ENCODE peak calls at places on chromosomes 1 and 21, in six cellular contexts. V is ovary, S is heart left ventricle, Q is tibial artery, R is left lung, U is MM.1S. I is an unnamed sample.

GRCh38 chr21:43355925-43356289 is 71.0 kb downstream of the SIK1 start:
- DNase-seq in V (no peak), Q (no peak), U (no peak), R (no peak), S (no peak), I (no peak)

GRCh38 chr1:35947547-35947946 is 16.6 kb downstream of the AGO3 start:
- DNase-seq in U (no peak), S (no peak), Q (no peak), V (no peak), R (no peak), I (no peak)

GRCh38 chr1:154784924-154785531 is 85.1 kb downstream of the KCNN3 start:
- DNase-seq in V (no peak), U (peak), R (no peak), S (no peak), Q (no peak), I (no peak)

GRCh38 chr1:80358141-80358540 is 1351.6 kb upstream of the ADGRL4 start:
- DNase-seq in R (no peak), S (no peak), Q (no peak), U (no peak), V (no peak), I (peak)

GRCh38 chr1:86868477-86868876 is 45.4 kb downstream of the SELENOF start:
- DNase-seq in S (no peak), V (no peak), U (no peak), R (no peak), Q (no peak), I (no peak)

GRCh38 chr1:56925193-56925592 is 40.6 kb downstream of the C8B start:
- DNase-seq in S (no peak), U (no peak), R (no peak), V (no peak), Q (no peak), I (no peak)

GRCh38 chr1:100358210-100358609 is 5.9 kb downstream of the CDC14A start:
- DNase-seq in S (no peak), U (no peak), V (no peak), Q (no peak), R (no peak), I (no peak)

GRCh38 chr1:109815809-109816791 is 52.4 kb upstream of the EPS8L3 start:
- DNase-seq in R (no peak), U (peak), Q (peak), V (no peak), S (no peak), I (no peak)

GRCh38 chr1:12621346-12622320 is 3.6 kb upstream of the DHRS3 start:
- DNase-seq in R (no peak), V (peak), S (no peak), Q (peak), U (no peak), I (no peak)

GRCh38 chr1:12344611-12345299 is 114.9 kb downstream of the VPS13D start:
- DNase-seq in U (no peak), Q (peak), V (no peak), S (no peak), R (peak), I (no peak)

GRCh38 chr1:25837253-25837875 is 17.6 kb downstream of the MTFR1L start:
- DNase-seq in U (no peak), Q (no peak), S (no peak), R (no peak), V (no peak), I (no peak)

GRCh38 chr21:34029724-34030528 is 43.5 kb upstream of the MRPS6 start:
- DNase-seq in U (peak), S (no peak), R (no peak), Q (no peak), V (peak), I (no peak)

GRCh38 chr1:205270764-205271163 is 43.0 kb downstream of the TMCC2 start:
- DNase-seq in Q (no peak), R (no peak), V (no peak), S (no peak), U (no peak), I (no peak)

GRCh38 chr1:98103617-98104284 is 182.9 kb upstream of the DPYD start:
- DNase-seq in S (no peak), R (no peak), Q (no peak), V (no peak), U (no peak), I (no peak)

GRCh38 chr1:115781343-115781742 is 12.8 kb upstream of the CASQ2 start:
- DNase-seq in Q (no peak), S (no peak), U (no peak), V (no peak), R (no peak), I (no peak)

GRCh38 chr1:184388671-184389292 is 2.0 kb downstream of the C1orf21 start:
- DNase-seq in V (no peak), Q (no peak), R (no peak), S (no peak), U (no peak), I (no peak)

GRCh38 chr1:88503656-88504055 is 180.4 kb upstream of the PKN2 start:
- DNase-seq in U (no peak), Q (no peak), V (no peak), R (no peak), S (no peak), I (no peak)

GRCh38 chr1:40866408-40866788 is 4.2 kb upstream of the CITED4 start:
- DNase-seq in U (no peak), S (no peak), R (no peak), V (no peak), Q (no peak), I (no peak)

GRCh38 chr1:151710187-151710586 is 6.4 kb downstream of the CELF3 start:
- DNase-seq in Q (no peak), R (no peak), U (no peak), S (no peak), V (no peak), I (no peak)

GRCh38 chr1:206649261-206649660 is 13.9 kb downstream of the DYRK3 start:
- DNase-seq in V (no peak), S (no peak), Q (no peak), R (no peak), U (no peak), I (no peak)

GRCh38 chr1:220803401-220804201 is 16.9 kb downstream of the MTARC1 start:
- DNase-seq in U (peak), R (no peak), V (no peak), S (no peak), Q (no peak), I (no peak)

GRCh38 chr1:12405325-12406217 is 175.7 kb downstream of the VPS13D start:
- DNase-seq in Q (peak), U (no peak), S (no peak), V (no peak), R (peak), I (no peak)

GRCh38 chr1:40341509-40342380 is 24.7 kb upstream of the COL9A2 start:
- DNase-seq in R (no peak), S (no peak), V (no peak), Q (no peak), U (no peak), I (no peak)

GRCh38 chr1:229624906-229625871 is 733 bp downstream of the TAF5L start:
- DNase-seq in U (peak), V (peak), R (peak), Q (peak), S (peak), I (no peak)

GRCh38 chr21:44067011-44067839 is 40.0 kb upstream of the PWP2 start:
- DNase-seq in R (no peak), S (no peak), U (no peak), Q (no peak), V (no peak), I (no peak)

GRCh38 chr1:247530785-247531184 is 5.5 kb downstream of the OR2C3 start:
- DNase-seq in S (peak), U (no peak), R (no peak), Q (no peak), V (no peak), I (no peak)

GRCh38 chr21:27476696-27477095 is 509.8 kb upstream of the ADAMTS5 start:
- DNase-seq in V (no peak), S (no peak), R (no peak), Q (no peak), U (no peak), I (no peak)

GRCh38 chr1:162373541-162374375 is 2.9 kb downstream of the SPATA46 start:
- DNase-seq in S (no peak), Q (no peak), U (no peak), V (no peak), R (peak), I (no peak)

GRCh38 chr1:67647036-67647798 is 37.8 kb upstream of the GADD45A start:
- DNase-seq in Q (no peak), U (no peak), S (no peak), V (no peak), R (no peak), I (no peak)

GRCh38 chr1:183632087-183632486 is 3.5 kb downstream of the ARPC5 start:
- DNase-seq in U (no peak), Q (no peak), S (no peak), V (no peak), R (no peak), I (no peak)

GRCh38 chr1:45206808-45207624 is 611 bp upstream of the ZSWIM5 start:
- DNase-seq in R (no peak), Q (no peak), V (no peak), U (no peak), S (no peak), I (no peak)

GRCh38 chr1:182257369-182258063 is 134.1 kb downstream of the GLUL start:
- DNase-seq in R (no peak), Q (no peak), S (no peak), U (no peak), V (no peak), I (no peak)

GRCh38 chr1:100440075-100440809 is 87.9 kb downstream of the CDC14A start:
- DNase-seq in U (peak), S (no peak), V (no peak), R (no peak), Q (no peak), I (no peak)

GRCh38 chr1:52057876-52058275 is 1.8 kb downstream of the BTF3L4 start:
- DNase-seq in V (no peak), S (no peak), R (no peak), Q (no peak), U (no peak), I (no peak)

GRCh38 chr21:34020005-34020847 is 53.2 kb upstream of the MRPS6 start:
- DNase-seq in Q (no peak), V (no peak), R (no peak), S (no peak), U (peak), I (no peak)

GRCh38 chr1:109641341-109641740 is 14.6 kb upstream of the GSTM4 start:
- DNase-seq in R (no peak), V (no peak), Q (no peak), S (no peak), U (no peak), I (no peak)

GRCh38 chr1:2462819-2463218 is 13.3 kb upstream of the PLCH2 start:
- DNase-seq in R (no peak), S (no peak), U (no peak), V (no peak), Q (no peak), I (no peak)

GRCh38 chr1:2460203-2460602 is 15.9 kb upstream of the PLCH2 start:
- DNase-seq in R (no peak), S (no peak), Q (no peak), U (no peak), V (no peak), I (no peak)

GRCh38 chr1:2457444-2457843 is 18.6 kb upstream of the PLCH2 start:
- DNase-seq in Q (no peak), V (no peak), U (no peak), R (no peak), S (no peak), I (no peak)

GRCh38 chr1:2460996-2461751 is 14.9 kb upstream of the PLCH2 start:
- DNase-seq in S (no peak), V (no peak), Q (no peak), R (no peak), U (no peak), I (no peak)

GRCh38 chr1:2459757-2460156 is 16.3 kb upstream of the PLCH2 start:
- DNase-seq in S (no peak), R (no peak), U (no peak), V (no peak), Q (no peak), I (no peak)
- TF ChIP-seq CTCF in S (peak), R (no peak), U (no peak), V (no peak), Q (peak), I (peak)

GRCh38 chr21:37460196-37460595 is 93.6 kb downstream of the DYRK1A start:
- DNase-seq in Q (no peak), R (no peak), S (no peak), U (no peak), V (no peak), I (no peak)
- TF ChIP-seq CTCF in Q (no peak), R (no peak), S (no peak), U (no peak), V (no peak), I (peak)

DNA sequence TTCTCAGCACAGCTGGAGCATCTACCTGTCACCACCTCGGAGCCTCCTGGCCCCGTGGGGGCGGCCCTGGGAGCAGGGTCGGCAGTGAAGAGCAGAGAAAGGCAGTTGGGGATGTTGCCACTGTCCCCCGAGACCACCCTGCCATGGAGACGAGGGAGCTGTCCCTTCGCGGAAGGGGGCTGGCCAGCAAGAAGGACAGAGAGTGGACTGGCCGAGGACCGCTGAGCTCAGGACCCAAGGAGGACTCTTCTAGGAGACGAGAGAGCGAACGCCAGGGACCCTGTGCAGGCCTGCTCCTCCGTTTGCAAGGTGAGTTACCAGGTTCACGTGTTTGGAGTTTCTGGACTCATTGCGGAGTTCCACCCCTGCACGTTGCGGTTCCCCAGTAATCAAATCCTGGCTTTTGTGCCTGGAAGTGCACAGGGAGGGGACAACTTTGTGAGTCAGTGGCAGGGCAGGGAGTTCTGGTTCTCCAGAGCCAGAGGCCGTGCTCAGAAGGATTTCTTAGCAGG is 5.6 kb upstream of the POFUT2 start:
- DNase-seq in R (no peak), U (no peak), Q (peak), V (peak), S (peak), I (no peak)
- TF ChIP-seq CTCF in R (no peak), U (no peak), Q (no peak), V (no peak), S (no peak), I (no peak)

GRCh38 chr1:223549740-223550139 is 115.8 kb downstream of the CAPN8 start:
- DNase-seq in U (no peak), V (no peak), R (no peak), Q (no peak), S (no peak), I (no peak)
- TF ChIP-seq CTCF in U (no peak), V (no peak), R (no peak), Q (no peak), S (no peak), I (no peak)

GRCh38 chr1:208449951-208450350 is 205.8 kb upstream of the PLXNA2 start:
- DNase-seq in R (no peak), Q (no peak), V (no peak), S (no peak), U (no peak), I (no peak)
- TF ChIP-seq CTCF in R (no peak), Q (no peak), V (no peak), S (no peak), U (no peak), I (no peak)

GRCh38 chr21:19603011-19603593 is 1199.5 kb upstream of the TMPRSS15 start:
- DNase-seq in Q (no peak), V (no peak), S (no peak), R (no peak), U (no peak), I (no peak)
- TF ChIP-seq CTCF in Q (no peak), V (no peak), S (no peak), R (no peak), U (no peak), I (no peak)

GRCh38 chr1:166258017-166258416 is 91.2 kb upstream of the FAM78B start:
- DNase-seq in U (no peak), V (no peak), S (no peak), Q (no peak), R (no peak), I (no peak)
- TF ChIP-seq CTCF in U (no peak), V (no peak), S (no peak), Q (no peak), R (no peak), I (no peak)

GRCh38 chr21:45741691-45742090 is 98.2 kb downstream of the PCBP3 start:
- DNase-seq in R (no peak), V (no peak), S (no peak), Q (no peak), U (no peak), I (no peak)

GRCh38 chr21:45739218-45740087 is 95.9 kb downstream of the PCBP3 start:
- DNase-seq in R (no peak), Q (no peak), U (no peak), V (no peak), S (no peak), I (no peak)

GRCh38 chr21:45740088-45740440 is 96.5 kb downstream of the PCBP3 start:
- DNase-seq in V (no peak), Q (no peak), S (no peak), U (no peak), R (no peak), I (no peak)

GRCh38 chr21:45737485-45738166 is 94.1 kb downstream of the PCBP3 start:
- DNase-seq in R (no peak), V (no peak), U (no peak), S (no peak), Q (no peak), I (no peak)

DNA sequence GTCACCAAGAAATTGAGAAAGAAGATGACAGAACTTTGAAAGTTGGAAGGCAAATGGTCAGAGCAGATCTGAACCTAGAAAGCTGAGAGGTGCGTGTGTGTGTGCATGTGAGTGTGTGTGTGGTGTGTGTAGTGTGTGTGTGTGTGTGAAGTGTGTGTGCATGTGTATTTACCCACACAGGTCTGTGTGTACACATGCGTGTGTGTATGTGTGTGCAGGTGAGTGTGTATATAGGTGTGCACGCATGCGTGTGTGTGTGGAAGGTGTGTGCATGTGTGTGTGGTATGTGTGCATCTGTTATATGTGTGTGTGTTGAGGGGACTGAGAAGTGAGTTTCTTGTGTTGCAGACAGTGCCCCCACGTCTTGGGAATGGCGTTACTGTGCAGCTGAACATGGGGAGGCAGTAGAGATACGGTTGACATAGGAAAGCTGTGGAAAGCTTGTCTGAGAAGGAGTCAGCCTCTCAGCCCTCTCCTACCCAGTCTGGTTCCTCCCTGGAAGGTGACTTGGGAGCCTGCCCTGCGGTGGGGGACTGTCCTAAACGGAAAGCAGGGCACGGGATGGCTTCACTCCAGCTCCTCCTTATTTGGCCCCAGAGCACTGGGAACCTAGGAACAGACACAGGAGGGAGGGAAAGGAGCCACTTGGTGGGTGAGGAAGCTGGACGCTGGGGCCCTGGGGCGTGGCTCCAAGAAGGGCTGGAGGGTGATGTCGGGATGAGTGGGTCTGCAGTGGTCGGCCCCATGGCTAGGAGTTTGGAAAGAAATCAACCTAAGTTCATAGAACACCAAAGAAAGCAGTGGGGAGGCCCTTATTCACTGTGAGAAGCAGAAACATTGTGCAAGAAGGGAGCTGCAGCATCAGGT is 97.2 kb downstream of the PCBP3 start:
- DNase-seq in V (no peak), S (no peak), U (no peak), Q (no peak), R (no peak), I (no peak)
- TF ChIP-seq CTCF in V (no peak), S (no peak), U (no peak), Q (no peak), R (no peak), I (no peak)

GRCh38 chr21:35652872-35653271 is 407.5 kb downstream of the SETD4 start:
- DNase-seq in V (no peak), R (no peak), S (no peak), U (no peak), Q (no peak), I (no peak)
- TF ChIP-seq CTCF in V (no peak), R (no peak), S (no peak), U (peak), Q (no peak), I (peak)

I was measured in chondrocyte.